ENCODE peak calls at places on chromosomes 6 and 20, in ten cellular contexts. O is PC-3, K is transverse colon, Q is Calu3, P is fibroblast of pulmonary artery, A is thyroid gland, H is cardiac muscle cell, J is fibroblast of villous mesenchyme, W is GM12865, V is mesothelial cell of epicardium. Y is an unnamed sample.
A peak's percentile ranks its signal among the peaks of the same experiment; 100 is the strongest.

GRCh38 chr20:54019585-54019984 is 50.8 kb downstream of the BCAS1 start:
- DNase-seq in Q (no peak), O (no peak), A (no peak), H (no peak), K (no peak), J (no peak), P (no peak), W (no peak), V (no peak), Y (no peak)

GRCh38 chr6:3162565-3163247 is 5.4 kb upstream of the TUBB2A start:
- DNase-seq in W (peak; percentile 81), H (peak; percentile 82), V (peak; percentile 36), K (peak; percentile 82), Q (peak; percentile 68), O (peak; percentile 78), A (peak; percentile 76), P (peak; percentile 74), J (peak; percentile 81), Y (peak; percentile 61)

GRCh38 chr20:58023781-58024180 is 204.7 kb downstream of the ANKRD60 start:
- DNase-seq in O (no peak), Q (no peak), K (no peak), A (no peak), W (no peak), H (no peak), J (no peak), V (no peak), P (no peak), Y (no peak)

GRCh38 chr20:31673943-31674463 is 36.3 kb downstream of the COX4I2 start:
- DNase-seq in V (no peak), P (no peak), J (no peak), O (peak; percentile 2), H (no peak), A (no peak), K (no peak), W (no peak), Q (no peak), Y (no peak)

GRCh38 chr6:149964243-149965190 is 774 bp downstream of the ULBP1 start:
- DNase-seq in H (peak; percentile 17), W (no peak), J (peak; percentile 24), Q (no peak), O (no peak), K (no peak), P (peak; percentile 17), V (no peak), A (peak; percentile 14), Y (no peak)

GRCh38 chr6:44373787-44374186 is 13.7 kb upstream of the CDC5L start:
- DNase-seq in J (no peak), V (no peak), P (peak; percentile 17), O (peak; percentile 38), H (no peak), A (no peak), W (no peak), K (no peak), Q (no peak), Y (no peak)

GRCh38 chr6:45483021-45483420 is 105.3 kb upstream of the SUPT3H start:
- DNase-seq in K (no peak), O (no peak), H (peak; percentile 76), A (no peak), P (peak; percentile 68), V (no peak), Q (no peak), J (peak; percentile 97), W (no peak), Y (no peak)

GRCh38 chr6:43223175-43223574 is 6.1 kb downstream of the DNPH1 start:
- DNase-seq in Q (no peak), O (no peak), H (no peak), K (no peak), J (no peak), P (no peak), A (no peak), W (no peak), V (no peak), Y (no peak)

GRCh38 chr6:27809939-27810767 is 102.0 kb downstream of the OR2B2 start:
- DNase-seq in H (peak; percentile 97), A (peak; percentile 77), W (peak; percentile 99), Q (peak; percentile 87), P (peak; percentile 99), K (peak; percentile 89), O (peak; percentile 99), V (peak; percentile 34), J (peak; percentile 98), Y (no peak)

DNA sequence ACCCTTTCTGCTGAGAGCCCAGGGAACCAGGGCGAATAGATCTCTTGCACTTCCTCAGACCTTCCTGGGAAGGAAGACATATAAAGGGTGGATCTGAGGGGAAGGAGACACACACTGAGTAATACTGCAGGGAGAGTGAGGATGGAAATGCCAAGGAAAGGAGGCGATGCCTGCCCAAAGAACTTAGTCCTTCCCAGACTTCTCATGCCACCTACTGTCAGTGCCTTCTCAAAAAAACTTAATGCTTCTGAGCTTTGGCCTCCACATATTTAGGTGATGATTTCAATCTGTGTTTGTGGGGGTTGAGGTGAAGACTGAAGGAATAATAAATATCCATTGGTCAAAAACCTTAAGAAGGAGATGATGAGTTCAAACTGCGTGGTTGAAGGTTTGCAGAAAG is 9.7 kb downstream of the BTN3A1 start:
- DNase-seq in H (no peak), V (no peak), W (no peak), K (no peak), O (no peak), J (no peak), A (no peak), Q (no peak), P (no peak), Y (no peak)
- TF ChIP-seq CTCF in H (no peak), V (no peak), W (no peak), K (no peak), O (peak; percentile 16), J (no peak), A (no peak), Q (no peak), P (no peak), Y (no peak)

GRCh38 chr6:1402369-1402768 is 13.0 kb downstream of the FOXF2 start:
- DNase-seq in P (no peak), K (no peak), V (no peak), A (no peak), J (no peak), H (no peak), W (no peak), O (no peak), Q (no peak), Y (no peak)

GRCh38 chr6:1404713-1405098 is 15.3 kb downstream of the FOXF2 start:
- DNase-seq in Q (no peak), A (no peak), H (no peak), V (no peak), J (no peak), W (no peak), P (no peak), K (no peak), O (no peak), Y (no peak)

GRCh38 chr6:1405221-1405620 is 15.8 kb downstream of the FOXF2 start:
- DNase-seq in J (no peak), V (no peak), W (no peak), Q (no peak), A (no peak), K (no peak), O (no peak), P (no peak), H (no peak), Y (no peak)

GRCh38 chr6:1404066-1404712 is 14.8 kb downstream of the FOXF2 start:
- DNase-seq in J (peak; percentile 24), H (peak; percentile 81), W (no peak), V (no peak), O (no peak), Q (no peak), P (no peak), K (no peak), A (no peak), Y (no peak)

GRCh38 chr6:1402868-1403267 is 13.5 kb downstream of the FOXF2 start:
- DNase-seq in V (no peak), O (no peak), K (no peak), W (no peak), J (no peak), Q (no peak), P (no peak), A (no peak), H (no peak), Y (no peak)
- TF ChIP-seq CTCF in V (no peak), O (no peak), K (no peak), W (no peak), J (no peak), Q (no peak), P (no peak), A (no peak), H (no peak), Y (no peak)

DNA sequence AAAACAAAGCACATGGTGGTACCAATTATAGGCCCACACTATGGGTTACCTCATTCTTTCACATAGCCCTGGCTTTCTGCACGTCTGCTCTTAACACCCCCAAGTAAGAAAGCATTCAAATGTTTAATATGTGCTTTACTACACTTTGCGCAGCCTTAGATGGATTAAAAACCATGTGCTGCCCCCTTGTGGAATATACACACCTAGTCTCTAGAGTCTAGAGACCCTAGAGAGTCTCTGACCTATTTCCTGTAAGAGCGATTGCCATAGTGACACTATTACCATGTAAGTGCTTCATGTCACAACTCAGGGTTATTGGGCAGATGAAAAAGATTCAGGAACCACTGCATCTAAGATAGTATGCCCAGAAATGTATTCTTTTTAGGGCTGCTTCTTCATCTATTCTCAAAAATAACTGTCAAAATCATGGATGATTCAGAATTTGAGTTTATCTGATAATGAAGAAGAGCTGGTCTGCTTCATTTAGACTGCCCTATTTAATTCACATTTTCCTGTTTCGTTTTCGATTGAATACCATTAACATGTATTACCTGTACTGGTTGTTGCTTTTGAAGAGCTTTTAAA is 186.3 kb downstream of the ADGB start:
- DNase-seq in O (peak; percentile 66), J (peak; percentile 58), Q (peak; percentile 18), K (no peak), P (peak; percentile 65), H (peak; percentile 66), W (peak; percentile 62), V (no peak), A (peak; percentile 3), Y (no peak)
- TF ChIP-seq CTCF in O (peak; percentile 75), J (peak; percentile 71), Q (no peak), K (peak; percentile 18), P (peak; percentile 55), H (peak; percentile 56), W (peak; percentile 56), V (no peak), A (no peak), Y (peak; percentile 60)

GRCh38 chr6:26450240-26450639 is 7.5 kb upstream of the BTN2A1 start:
- DNase-seq in O (no peak), P (no peak), W (no peak), J (no peak), A (no peak), Q (no peak), H (no peak), K (no peak), V (no peak), Y (no peak)

GRCh38 chr6:26447257-26447656 is 7.0 kb downstream of the BTN3A3 start:
- DNase-seq in O (no peak), H (no peak), P (no peak), V (no peak), Q (no peak), A (no peak), K (no peak), W (no peak), J (no peak), Y (no peak)

GRCh38 chr6:26440977-26441358 is 664 bp downstream of the BTN3A3 start:
- DNase-seq in J (no peak), K (no peak), V (no peak), O (no peak), Q (no peak), W (no peak), P (no peak), H (no peak), A (no peak), Y (no peak)

GRCh38 chr6:26441977-26442376 is 1.7 kb downstream of the BTN3A3 start:
- DNase-seq in J (no peak), Q (no peak), K (no peak), W (no peak), O (no peak), P (no peak), H (no peak), V (no peak), A (no peak), Y (no peak)

GRCh38 chr6:26445934-26446667 is 5.8 kb downstream of the BTN3A3 start:
- DNase-seq in W (peak; percentile 92), P (no peak), V (no peak), A (no peak), Q (no peak), O (no peak), K (no peak), H (no peak), J (no peak), Y (no peak)
- TF ChIP-seq CTCF in W (no peak), P (no peak), V (no peak), A (no peak), Q (no peak), O (no peak), K (no peak), H (no peak), J (no peak), Y (no peak)

Y was measured in progenitor cell of endocrine pancreas.